ENCODE peak calls at places on chromosomes 2 and 18, in five cellular contexts. V is psoas muscle, G is kidney, I is keratinocyte, P is ovary. O is an unnamed sample.

GRCh38 chr2:190023860-190024259 is 38.7 kb downstream of the MSTN start:
- DNase-seq in P (no peak), I (peak; percentile 13), G (no peak), V (no peak), O (peak; percentile 62)

GRCh38 chr2:66901344-66901743 is 466.4 kb downstream of the MEIS1 start:
- DNase-seq in I (no peak), P (no peak), V (no peak), G (no peak), O (peak; percentile 71)

GRCh38 chr2:240631561-240632290 is 6.4 kb downstream of the GPR35 start:
- DNase-seq in I (no peak), G (no peak), P (no peak), V (peak; percentile 36), O (no peak)

GRCh38 chr2:33395660-33396249 is 80.7 kb upstream of the RASGRP3 start:
- DNase-seq in I (no peak), P (no peak), V (peak; percentile 58), G (no peak), O (peak; percentile 78)

GRCh38 chr2:229695971-229696370 is 18.4 kb downstream of the DNER start:
- DNase-seq in I (no peak), G (no peak), P (no peak), V (no peak), O (no peak)

GRCh38 chr2:237702439-237703397 is 75.3 kb downstream of the LRRFIP1 start:
- DNase-seq in V (peak; percentile 67), P (peak; percentile 73), I (no peak), G (no peak), O (peak; percentile 57)

GRCh38 chr2:122514451-122514996 is 759.1 kb downstream of the TSN start:
- DNase-seq in G (no peak), P (no peak), I (no peak), V (no peak), O (peak; percentile 21)

GRCh38 chr2:102166189-102166845 is 20.5 kb upstream of the IL1RL2 start:
- DNase-seq in V (no peak), G (no peak), P (peak; percentile 30), I (no peak), O (peak; percentile 86)

GRCh38 chr2:179692610-179693009 is 168.8 kb downstream of the ZNF385B start:
- DNase-seq in G (no peak), P (no peak), I (no peak), V (no peak), O (no peak)

GRCh38 chr2:11969774-11970173 is 223.3 kb downstream of the LPIN1 start:
- DNase-seq in G (no peak), V (no peak), P (no peak), I (no peak), O (no peak)

GRCh38 chr18:54043484-54044256 is 180.8 kb downstream of the MBD2 start:
- DNase-seq in V (no peak), P (no peak), I (no peak), G (no peak), O (peak; percentile 7)

GRCh38 chr2:37825586-37825985 is 99.5 kb upstream of the RMDN2 start:
- DNase-seq in P (no peak), G (no peak), I (no peak), V (no peak), O (no peak)

GRCh38 chr18:37544196-37544595 is 21.4 kb downstream of the CELF4 start:
- DNase-seq in I (no peak), P (no peak), G (no peak), V (no peak), O (no peak)

GRCh38 chr2:237594514-237594871 is 4.0 kb upstream of the RAB17 start:
- DNase-seq in G (no peak), P (no peak), I (no peak), V (no peak), O (no peak)

GRCh38 chr18:71630686-71631085 is 913.5 kb downstream of the CBLN2 start:
- DNase-seq in I (no peak), P (no peak), G (no peak), V (no peak), O (no peak)

GRCh38 chr2:101679037-101679726 is 18.3 kb upstream of the MAP4K4 start:
- DNase-seq in I (no peak), G (no peak), P (no peak), V (no peak), O (peak; percentile 89)

GRCh38 chr2:233079473-233079877 is 19.3 kb downstream of the INPP5D start:
- DNase-seq in I (no peak), G (peak; percentile 15), V (no peak), P (no peak), O (no peak)

GRCh38 chr2:135701442-135701841 is 40.2 kb upstream of the UBXN4 start:
- DNase-seq in G (no peak), V (no peak), P (no peak), I (no peak), O (peak; percentile 76)

GRCh38 chr2:240346753-240347372 is 88.6 kb upstream of the GPC1 start:
- DNase-seq in I (no peak), V (no peak), P (no peak), G (no peak), O (no peak)

GRCh38 chr2:170369894-170370293 is 191.9 kb downstream of the MYO3B start:
- DNase-seq in V (no peak), G (no peak), I (no peak), P (no peak), O (peak; percentile 37)

GRCh38 chr18:31162825-31163435 is at the start of gene DSC1:
- DNase-seq in I (no peak), V (no peak), P (no peak), G (no peak), O (no peak)

GRCh38 chr2:118291481-118291880 is 203.2 kb downstream of the INSIG2 start:
- DNase-seq in I (no peak), V (no peak), P (no peak), G (no peak), O (peak; percentile 72)

GRCh38 chr2:50995610-50996009 is 36.3 kb downstream of the NRXN1 start:
- DNase-seq in P (no peak), G (no peak), V (peak; percentile 42), I (no peak), O (peak; percentile 44)

GRCh38 chr2:232473467-232473890 is 14.2 kb downstream of the ECEL1 start:
- DNase-seq in V (no peak), P (no peak), G (no peak), I (no peak), O (peak; percentile 3)

GRCh38 chr2:69916151-69916550 is 1.2 kb downstream of the MXD1 start:
- DNase-seq in P (no peak), G (no peak), I (no peak), V (no peak), O (no peak)

GRCh38 chr2:69914235-69915049 is 467 bp upstream of the MXD1 start:
- DNase-seq in I (peak; percentile 100), V (peak; percentile 100), P (peak; percentile 100), G (peak; percentile 100), O (peak; percentile 100)

GRCh38 chr2:69918391-69918790 is 3.5 kb downstream of the MXD1 start:
- DNase-seq in I (no peak), P (no peak), V (no peak), G (no peak), O (no peak)

GRCh38 chr2:69915050-69915945 is at the start of gene MXD1:
- DNase-seq in P (peak; percentile 15), V (peak; percentile 66), I (no peak), G (no peak), O (no peak)

GRCh38 chr2:69917854-69918253 is 2.9 kb downstream of the MXD1 start:
- DNase-seq in V (no peak), P (no peak), I (no peak), G (no peak), O (peak; percentile 88)
- H3K4me3 ChIP-seq in V (peak overlapping the region; percentile 91), P (no peak overlapping the region), I (no peak overlapping the region), G (no peak overlapping the region), O (no peak overlapping the region)

GRCh38 chr2:14292964-14293363 is 339.6 kb upstream of the LRATD1 start:
- DNase-seq in I (no peak), G (no peak), P (no peak), V (no peak), O (no peak)

GRCh38 chr2:14285812-14286211 is 346.7 kb upstream of the LRATD1 start:
- DNase-seq in V (no peak), I (no peak), G (no peak), P (no peak), O (no peak)

DNA sequence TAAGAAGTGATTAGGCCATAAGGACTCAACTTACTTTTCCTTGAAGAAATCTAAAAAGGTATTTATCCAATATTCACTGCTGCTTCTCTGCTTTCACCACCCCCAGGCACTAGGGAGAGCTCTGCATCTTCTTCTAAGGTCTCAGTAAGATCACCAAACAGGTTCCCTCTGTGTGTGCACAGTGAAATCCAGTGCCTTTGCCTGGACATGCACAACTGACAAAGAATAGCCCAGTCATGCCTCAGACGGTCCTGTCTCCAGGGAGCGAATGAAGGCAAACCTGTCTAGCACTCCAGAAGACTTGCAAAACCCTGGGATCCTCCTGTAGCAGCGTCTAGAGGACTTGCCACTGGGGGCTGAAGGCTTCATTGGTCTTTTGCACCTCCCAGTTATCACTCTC is 344.5 kb upstream of the LRATD1 start:
- DNase-seq in G (no peak), I (peak; percentile 81), V (no peak), P (no peak), O (no peak)
- TF ChIP-seq CTCF in G (no peak), I (peak; percentile 73), V (no peak), P (no peak), O (no peak)

DNA sequence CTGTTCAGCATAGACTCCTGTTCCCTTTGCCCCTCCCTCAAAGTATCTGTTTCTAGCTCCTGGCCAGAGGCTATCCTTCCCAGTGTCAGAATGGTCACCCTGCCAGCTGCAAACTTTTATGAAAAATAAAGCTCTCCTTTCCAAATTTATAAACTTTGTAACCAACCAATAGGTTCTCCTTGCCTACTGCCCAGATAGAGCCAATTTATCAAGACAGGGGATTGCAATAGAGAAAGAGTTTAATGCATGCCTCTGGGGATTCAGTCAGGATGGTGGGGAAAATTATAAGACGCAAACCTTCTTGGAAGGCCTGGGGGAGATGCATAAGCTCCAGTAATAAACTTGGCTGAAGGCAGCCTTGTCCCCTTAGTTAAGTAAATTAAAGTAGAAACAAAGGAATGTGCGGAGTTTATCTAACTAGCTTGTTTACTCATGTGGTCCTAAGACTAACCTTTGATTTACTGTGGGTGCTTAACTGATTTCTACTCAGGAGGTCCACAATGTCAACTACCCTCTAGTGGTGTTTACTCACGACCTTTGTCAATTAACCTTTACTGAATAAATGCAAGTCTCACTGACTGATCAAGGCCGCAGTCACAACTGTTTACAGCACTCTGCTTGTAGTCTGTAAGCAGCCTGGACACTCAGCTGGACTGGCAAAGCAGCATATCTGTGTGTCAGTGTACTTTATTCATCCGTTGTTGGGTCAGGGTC is 42.9 kb upstream of the PDK1 start:
- DNase-seq in P (no peak), I (no peak), G (no peak), V (no peak), O (no peak)
- H3K4me3 ChIP-seq in P (no peak overlapping the region), I (no peak overlapping the region), G (no peak overlapping the region), V (no peak overlapping the region), O (no peak overlapping the region)

DNA sequence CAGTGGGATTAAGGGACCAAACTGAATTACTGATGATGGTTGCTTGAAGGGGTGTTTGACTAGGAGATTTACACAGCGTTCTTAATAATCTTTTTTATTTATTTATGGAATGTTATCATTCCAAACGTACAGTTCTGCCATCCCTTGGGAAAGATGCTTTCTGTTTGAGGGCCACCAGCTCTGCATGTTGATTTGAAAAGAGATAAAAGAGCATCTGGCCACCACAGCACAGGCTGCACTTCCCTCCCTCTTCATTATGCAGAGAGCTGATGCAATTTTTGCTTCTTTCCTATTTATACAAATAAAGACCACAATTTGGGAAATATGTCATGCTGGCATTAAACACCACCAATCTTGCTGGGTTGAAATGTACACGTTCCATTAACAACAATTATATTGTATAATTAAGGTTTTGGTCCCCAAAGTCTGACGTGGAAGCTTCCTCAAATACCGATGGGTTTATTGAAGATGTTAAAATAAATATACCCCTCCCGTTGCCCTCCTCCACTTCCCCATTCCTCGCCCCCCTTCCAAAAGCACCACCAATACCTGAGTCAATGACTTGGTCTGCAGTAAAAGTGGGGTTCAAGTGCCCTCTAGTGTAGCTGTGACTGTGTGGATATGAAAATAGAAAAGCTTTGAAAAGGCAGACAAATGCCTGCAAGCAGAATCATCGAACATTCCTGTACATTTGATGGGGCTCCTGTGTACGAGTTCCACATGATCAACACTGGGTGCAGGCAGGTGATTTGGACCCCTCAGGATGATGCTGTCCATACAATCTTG is 211.9 kb downstream of the HRH4 start:
- DNase-seq in I (no peak), P (no peak), G (no peak), V (no peak), O (no peak)
- TF ChIP-seq CTCF in I (no peak), P (no peak), G (no peak), V (no peak), O (no peak)